ENCODE peak calls at places on chromosome 18, in four cellular contexts. M is lower lobe of right lung, Z is heart left ventricle, U is tibial artery. C is an unnamed sample.

GRCh38 chr18:369224-370010 is 101.6 kb upstream of the THOC1 start:
- DNase-seq in Z (no peak), U (no peak), M (no peak), C (no peak)

GRCh38 chr18:48191494-48191893 is 217.7 kb downstream of the ZBTB7C start:
- DNase-seq in U (no peak), M (no peak), Z (no peak), C (no peak)

GRCh38 chr18:24187689-24188088 is 48.8 kb downstream of the CABYR start:
- DNase-seq in U (no peak), M (no peak), Z (no peak), C (no peak)

GRCh38 chr18:31064130-31064529 is 21.6 kb upstream of the DSC3 start:
- DNase-seq in M (no peak), U (no peak), Z (no peak), C (no peak)

GRCh38 chr18:40577255-40577654 is 1377.8 kb upstream of the PIK3C3 start:
- DNase-seq in U (no peak), Z (no peak), M (no peak), C (no peak)

GRCh38 chr18:8298186-8298585 is 311.1 kb upstream of the RAB12 start:
- DNase-seq in Z (no peak), M (no peak), U (no peak), C (no peak)

GRCh38 chr18:75161629-75162028 is 47.3 kb downstream of the PTGR3 start:
- DNase-seq in M (no peak), Z (peak; percentile 37), U (no peak), C (no peak)

GRCh38 chr18:26646897-26647296 is 98.5 kb upstream of the KCTD1 start:
- DNase-seq in M (no peak), U (no peak), Z (no peak), C (no peak)

GRCh38 chr18:54075681-54076080 is 148.8 kb downstream of the MBD2 start:
- DNase-seq in M (no peak), Z (no peak), U (no peak), C (no peak)

GRCh38 chr18:8084160-8084559 is 517.0 kb downstream of the PTPRM start:
- DNase-seq in U (no peak), M (no peak), Z (peak; percentile 40), C (no peak)

GRCh38 chr18:31720867-31721266 is 36.5 kb upstream of the B4GALT6 start:
- DNase-seq in U (no peak), Z (no peak), M (no peak), C (no peak)

GRCh38 chr18:36297419-36298112 is at the start of gene FHOD3:
- DNase-seq in M (peak; percentile 57), Z (peak; percentile 90), U (peak; percentile 87), C (peak; percentile 76)

GRCh38 chr18:31648966-31649429 is 35.4 kb downstream of the B4GALT6 start:
- DNase-seq in Z (no peak), M (no peak), U (no peak), C (no peak)

GRCh38 chr18:34650121-34650545 is 60.0 kb upstream of the DTNA start:
- DNase-seq in U (no peak), M (no peak), Z (no peak), C (no peak)

GRCh38 chr18:60053747-60054304 is 154.0 kb downstream of the PMAIP1 start:
- DNase-seq in Z (no peak), U (no peak), M (no peak), C (no peak)

GRCh38 chr18:37426536-37427080 is 139.0 kb downstream of the CELF4 start:
- DNase-seq in Z (no peak), U (no peak), M (no peak), C (no peak)

GRCh38 chr18:10519999-10520935 is 5.6 kb upstream of the NAPG start:
- DNase-seq in M (peak; percentile 88), U (peak; percentile 92), Z (peak; percentile 87), C (peak; percentile 95)

GRCh38 chr18:53567935-53568574 is 656.4 kb downstream of the MBD2 start:
- DNase-seq in U (no peak), Z (no peak), M (no peak), C (no peak)

GRCh38 chr18:69233465-69234054 is 167.1 kb upstream of the DOK6 start:
- DNase-seq in Z (no peak), M (no peak), U (no peak), C (no peak)

GRCh38 chr18:32920796-32921787 is 148.3 kb upstream of the KLHL14 start:
- DNase-seq in M (no peak), Z (no peak), U (no peak), C (no peak)

GRCh38 chr18:13930964-13931363 is 15.6 kb upstream of the MC2R start:
- DNase-seq in U (no peak), Z (no peak), M (no peak), C (no peak)

GRCh38 chr18:8439091-8439490 is 170.1 kb upstream of the RAB12 start:
- DNase-seq in Z (no peak), M (no peak), U (no peak), C (no peak)

GRCh38 chr18:49044898-49045297 is 94.1 kb upstream of the SMAD7 start:
- DNase-seq in Z (no peak), M (no peak), U (no peak), C (no peak)

GRCh38 chr18:57208056-57208455 is 61.2 kb downstream of the BOD1L2 start:
- DNase-seq in U (no peak), M (no peak), Z (no peak), C (no peak)

GRCh38 chr18:21439453-21439852 is 161.1 kb downstream of the ESCO1 start:
- DNase-seq in Z (no peak), U (no peak), M (no peak), C (no peak)

GRCh38 chr18:66495844-66496243 is 108.0 kb downstream of the CDH19 start:
- DNase-seq in U (no peak), M (peak; percentile 57), Z (peak; percentile 37), C (no peak)

GRCh38 chr18:23662309-23663263 is at the start of gene ANKRD29:
- DNase-seq in Z (peak; percentile 41), M (peak; percentile 72), U (no peak), C (peak; percentile 63)

GRCh38 chr18:25349131-25349925 is 2.6 kb downstream of the ZNF521 start:
- DNase-seq in M (peak; percentile 45), Z (peak; percentile 53), U (peak; percentile 68), C (peak; percentile 70)

GRCh38 chr18:32483002-32483401 is 12.3 kb upstream of the GAREM1 start:
- DNase-seq in U (no peak), Z (no peak), M (no peak), C (no peak)

GRCh38 chr18:56799756-56800155 is 148.6 kb downstream of the WDR7 start:
- DNase-seq in Z (no peak), M (no peak), U (no peak), C (no peak)

GRCh38 chr18:7577706-7578105 is 10.6 kb downstream of the PTPRM start:
- DNase-seq in M (no peak), Z (no peak), U (no peak), C (no peak)

GRCh38 chr18:8800041-8800441 is 94.7 kb downstream of the MTCL1 start:
- DNase-seq in M (no peak), U (no peak), Z (no peak), C (peak; percentile 79)

GRCh38 chr18:12559319-12559718 is 98.6 kb downstream of the SPIRE1 start:
- DNase-seq in U (no peak), M (no peak), Z (no peak), C (no peak)

GRCh38 chr18:12552884-12553242 is 105.0 kb downstream of the SPIRE1 start:
- DNase-seq in Z (no peak), U (no peak), M (no peak), C (no peak)

GRCh38 chr18:12556946-12557806 is 100.7 kb downstream of the SPIRE1 start:
- DNase-seq in M (no peak), U (no peak), Z (no peak), C (no peak)

DNA sequence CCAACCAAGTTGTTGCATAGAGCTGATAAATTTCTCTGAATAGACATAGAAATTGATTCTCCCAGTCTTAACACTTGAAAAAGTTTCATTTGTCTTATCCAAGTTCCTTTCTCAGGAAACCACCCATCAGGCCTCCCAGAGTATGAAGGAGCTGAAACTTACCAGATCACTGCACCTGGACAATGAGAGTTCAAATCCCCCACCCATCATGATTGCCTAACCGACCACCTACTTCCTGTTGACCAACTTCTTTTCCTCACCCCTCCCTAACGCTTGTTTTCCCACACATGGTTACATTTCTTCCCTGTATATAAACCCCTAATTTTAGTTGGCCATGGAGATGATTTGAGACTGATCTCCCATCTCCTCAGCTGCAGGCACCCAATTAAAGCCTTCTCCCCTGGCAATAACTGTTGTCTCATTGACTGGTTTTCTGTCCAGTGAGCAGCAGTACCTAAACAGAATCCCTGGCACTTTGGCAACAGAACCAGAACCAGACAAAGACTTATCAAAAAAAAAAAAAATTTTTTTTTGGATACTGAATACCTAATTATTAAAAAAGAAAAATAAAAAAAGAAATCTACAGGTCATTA is 103.0 kb downstream of the SPIRE1 start:
- DNase-seq in U (no peak), Z (no peak), M (no peak), C (no peak)
- H3K9me3 ChIP-seq in U (peaks cover 3% of the 10 kb centered on the region), Z (peaks cover 20% of the 10 kb centered on the region), M (peaks cover 11% of the 10 kb centered on the region), C (no peaks in the 10 kb centered on the region)

DNA sequence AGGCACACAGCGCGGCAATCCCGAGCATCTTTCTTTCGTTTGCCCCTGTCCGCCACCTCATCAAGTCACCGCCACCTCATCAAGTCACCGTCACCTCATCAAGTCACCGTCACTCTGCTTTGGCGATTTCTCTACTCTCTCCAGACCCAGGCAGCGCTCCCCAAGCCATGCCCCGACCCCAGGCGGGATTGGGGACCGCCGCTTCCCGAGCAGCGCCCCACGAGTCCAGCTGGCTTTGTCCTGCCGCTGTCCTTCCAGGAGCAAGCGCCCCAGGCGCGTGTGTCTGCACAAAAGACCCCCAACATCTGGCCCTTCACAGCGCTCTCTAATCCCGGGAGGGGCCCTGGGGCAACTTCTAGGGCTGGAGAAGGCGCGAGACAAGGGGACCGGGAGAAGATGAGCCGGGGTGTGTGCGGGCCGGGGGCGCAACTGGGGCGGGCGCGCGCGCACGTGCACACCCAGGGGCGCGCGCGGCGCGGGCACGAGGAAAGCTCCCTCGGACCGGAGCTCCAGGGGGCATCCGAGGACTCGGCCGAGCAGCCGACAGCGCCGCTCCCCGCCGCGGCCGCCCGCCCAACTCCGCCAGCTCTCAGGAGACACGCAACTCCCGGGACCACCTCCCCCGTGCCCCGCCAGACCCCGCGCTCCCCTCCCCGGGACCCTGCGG is 630 bp upstream of the RNF152 start:
- DNase-seq in U (peak; percentile 81), M (peak; percentile 55), Z (peak; percentile 62), C (peak; percentile 71)
- TF ChIP-seq CTCF in U (no peak), M (no peak), Z (no peak), C (no peak)

GRCh38 chr18:76491436-76491800 is 3.6 kb downstream of the ZNF516 start:
- DNase-seq in M (peak; percentile 86), U (peak; percentile 78), Z (peak; percentile 76), C (peak; percentile 88)
- H3K4me1 ChIP-seq in M (peaks cover 37% of the 10 kb centered on the region), U (peaks cover 45% of the 10 kb centered on the region), Z (no peaks in the 10 kb centered on the region), C (no peaks in the 10 kb centered on the region)

DNA sequence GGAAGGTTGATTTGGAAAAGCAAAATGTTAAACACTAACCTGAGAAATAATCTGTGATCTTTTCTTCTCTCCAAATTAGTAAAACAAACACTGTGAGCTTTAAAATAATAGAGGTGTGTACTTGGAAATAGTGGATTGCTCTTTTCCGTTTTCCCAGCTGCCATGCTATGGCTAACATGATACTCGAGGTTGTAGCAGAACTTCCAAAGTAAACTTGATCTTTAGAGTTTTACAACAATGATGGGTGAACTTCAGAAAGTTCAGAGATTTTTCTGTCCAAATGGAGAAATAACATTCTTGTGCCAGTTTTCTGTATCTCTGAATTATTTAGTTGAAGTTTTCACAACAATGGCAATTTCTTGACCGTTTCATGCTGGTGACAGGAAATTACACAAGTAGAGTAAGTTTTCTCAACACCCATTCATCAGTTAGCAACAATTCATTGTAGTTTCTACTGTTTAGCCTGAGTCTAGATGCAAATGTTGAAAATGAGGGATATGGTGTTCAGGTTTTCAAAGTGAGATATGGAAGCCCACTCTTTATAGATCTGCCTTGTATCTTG is 135.3 kb upstream of the CTAGE1 start:
- DNase-seq in U (no peak), M (no peak), Z (no peak), C (no peak)
- H3K9me3 ChIP-seq in U (no peaks in the 10 kb centered on the region), M (no peaks in the 10 kb centered on the region), Z (no peaks in the 10 kb centered on the region), C (no peaks in the 10 kb centered on the region)

C was measured in sigmoid colon.